ENCODE peak calls at places on chromosome 19, in nine cellular contexts. One of them, this sample, is unnamed.

GRCh38 chr19:958967-959685 is 25.0 kb upstream of the WDR18 start:
- DNase-seq in stimulated activated CD4-positive, alpha-beta T cell treated with anti-CD3 and anti-CD28 coated beads, Interleukin-1b, Interleukin-23, amount 100 ng/mL, for 24 hours: peak; percentile 36
- DNase-seq in T1000: no peak
- DNase-seq in stimulated activated CD8-positive, alpha-beta memory T cell treated with anti-CD3 and anti-CD28 coated beads, Interleukin-4, amount 100 ng/mL, for 1 hour: no peak
- DNase-seq in central memory CD8-positive, alpha-beta T cell: no peak
- DNase-seq in caudate nucleus: no peak
- DNase-seq in astrocyte: peak; percentile 57
- DNase-seq in GM13976: no peak
- DNase-seq in activated naive CD4-positive, alpha-beta T cell treated with anti-CD3 and anti-CD28 coated beads for 36 hours: peak; percentile 17
- DNase-seq in this sample: no peak

GRCh38 chr19:43778651-43779050 is 2.1 kb downstream of the KCNN4 start:
- DNase-seq in stimulated activated CD4-positive, alpha-beta T cell treated with anti-CD3 and anti-CD28 coated beads, Interleukin-1b, Interleukin-23, amount 100 ng/mL, for 24 hours: no peak
- DNase-seq in stimulated activated CD8-positive, alpha-beta memory T cell treated with anti-CD3 and anti-CD28 coated beads, Interleukin-4, amount 100 ng/mL, for 1 hour: no peak
- DNase-seq in activated naive CD4-positive, alpha-beta T cell treated with anti-CD3 and anti-CD28 coated beads for 36 hours: peak; percentile 25
- DNase-seq in T1000: no peak
- DNase-seq in central memory CD8-positive, alpha-beta T cell: no peak
- DNase-seq in GM13976: no peak
- DNase-seq in caudate nucleus: no peak
- DNase-seq in astrocyte: no peak
- DNase-seq in this sample: no peak

GRCh38 chr19:13373599-13373998 is 132.7 kb downstream of the CACNA1A start:
- DNase-seq in GM13976: no peak
- DNase-seq in central memory CD8-positive, alpha-beta T cell: no peak
- DNase-seq in stimulated activated CD8-positive, alpha-beta memory T cell treated with anti-CD3 and anti-CD28 coated beads, Interleukin-4, amount 100 ng/mL, for 1 hour: no peak
- DNase-seq in activated naive CD4-positive, alpha-beta T cell treated with anti-CD3 and anti-CD28 coated beads for 36 hours: no peak
- DNase-seq in T1000: no peak
- DNase-seq in stimulated activated CD4-positive, alpha-beta T cell treated with anti-CD3 and anti-CD28 coated beads, Interleukin-1b, Interleukin-23, amount 100 ng/mL, for 24 hours: no peak
- DNase-seq in astrocyte: no peak
- DNase-seq in caudate nucleus: no peak
- DNase-seq in this sample: no peak

GRCh38 chr19:4647676-4648644 is 8.6 kb downstream of the TNFAIP8L1 start:
- DNase-seq in GM13976: peak; percentile 60
- DNase-seq in activated naive CD4-positive, alpha-beta T cell treated with anti-CD3 and anti-CD28 coated beads for 36 hours: no peak
- DNase-seq in central memory CD8-positive, alpha-beta T cell: no peak
- DNase-seq in T1000: no peak
- DNase-seq in caudate nucleus: no peak
- DNase-seq in stimulated activated CD4-positive, alpha-beta T cell treated with anti-CD3 and anti-CD28 coated beads, Interleukin-1b, Interleukin-23, amount 100 ng/mL, for 24 hours: no peak
- DNase-seq in astrocyte: no peak
- DNase-seq in stimulated activated CD8-positive, alpha-beta memory T cell treated with anti-CD3 and anti-CD28 coated beads, Interleukin-4, amount 100 ng/mL, for 1 hour: no peak
- DNase-seq in this sample: no peak

GRCh38 chr19:16326401-16327130 is 1.9 kb downstream of the KLF2 start:
- DNase-seq in central memory CD8-positive, alpha-beta T cell: peak; percentile 61
- DNase-seq in stimulated activated CD4-positive, alpha-beta T cell treated with anti-CD3 and anti-CD28 coated beads, Interleukin-1b, Interleukin-23, amount 100 ng/mL, for 24 hours: no peak
- DNase-seq in T1000: no peak
- DNase-seq in astrocyte: no peak
- DNase-seq in stimulated activated CD8-positive, alpha-beta memory T cell treated with anti-CD3 and anti-CD28 coated beads, Interleukin-4, amount 100 ng/mL, for 1 hour: no peak
- DNase-seq in activated naive CD4-positive, alpha-beta T cell treated with anti-CD3 and anti-CD28 coated beads for 36 hours: peak; percentile 32
- DNase-seq in caudate nucleus: no peak
- DNase-seq in GM13976: peak; percentile 39
- DNase-seq in this sample: no peak

GRCh38 chr19:3575260-3575741 is 2.6 kb downstream of the HMG20B start:
- DNase-seq in stimulated activated CD8-positive, alpha-beta memory T cell treated with anti-CD3 and anti-CD28 coated beads, Interleukin-4, amount 100 ng/mL, for 1 hour: no peak
- DNase-seq in stimulated activated CD4-positive, alpha-beta T cell treated with anti-CD3 and anti-CD28 coated beads, Interleukin-1b, Interleukin-23, amount 100 ng/mL, for 24 hours: no peak
- DNase-seq in central memory CD8-positive, alpha-beta T cell: no peak
- DNase-seq in astrocyte: no peak
- DNase-seq in T1000: no peak
- DNase-seq in GM13976: no peak
- DNase-seq in activated naive CD4-positive, alpha-beta T cell treated with anti-CD3 and anti-CD28 coated beads for 36 hours: peak; percentile 43
- DNase-seq in caudate nucleus: no peak
- DNase-seq in this sample: no peak

GRCh38 chr19:5025027-5025426 is 56.1 kb downstream of the KDM4B start:
- DNase-seq in activated naive CD4-positive, alpha-beta T cell treated with anti-CD3 and anti-CD28 coated beads for 36 hours: no peak
- DNase-seq in caudate nucleus: no peak
- DNase-seq in stimulated activated CD4-positive, alpha-beta T cell treated with anti-CD3 and anti-CD28 coated beads, Interleukin-1b, Interleukin-23, amount 100 ng/mL, for 24 hours: no peak
- DNase-seq in GM13976: no peak
- DNase-seq in stimulated activated CD8-positive, alpha-beta memory T cell treated with anti-CD3 and anti-CD28 coated beads, Interleukin-4, amount 100 ng/mL, for 1 hour: no peak
- DNase-seq in T1000: no peak
- DNase-seq in central memory CD8-positive, alpha-beta T cell: no peak
- DNase-seq in astrocyte: no peak
- DNase-seq in this sample: no peak

GRCh38 chr19:16462757-16463250 is 9.0 kb downstream of the EPS15L1 start:
- DNase-seq in stimulated activated CD8-positive, alpha-beta memory T cell treated with anti-CD3 and anti-CD28 coated beads, Interleukin-4, amount 100 ng/mL, for 1 hour: no peak
- DNase-seq in stimulated activated CD4-positive, alpha-beta T cell treated with anti-CD3 and anti-CD28 coated beads, Interleukin-1b, Interleukin-23, amount 100 ng/mL, for 24 hours: no peak
- DNase-seq in GM13976: no peak
- DNase-seq in activated naive CD4-positive, alpha-beta T cell treated with anti-CD3 and anti-CD28 coated beads for 36 hours: no peak
- DNase-seq in caudate nucleus: no peak
- DNase-seq in central memory CD8-positive, alpha-beta T cell: no peak
- DNase-seq in T1000: no peak
- DNase-seq in astrocyte: peak; percentile 18
- DNase-seq in this sample: peak; percentile 17

GRCh38 chr19:53900191-53900860 is 8.8 kb upstream of the CACNG7 start:
- DNase-seq in astrocyte: no peak
- DNase-seq in GM13976: no peak
- DNase-seq in T1000: no peak
- DNase-seq in activated naive CD4-positive, alpha-beta T cell treated with anti-CD3 and anti-CD28 coated beads for 36 hours: no peak
- DNase-seq in caudate nucleus: no peak
- DNase-seq in stimulated activated CD8-positive, alpha-beta memory T cell treated with anti-CD3 and anti-CD28 coated beads, Interleukin-4, amount 100 ng/mL, for 1 hour: no peak
- DNase-seq in stimulated activated CD4-positive, alpha-beta T cell treated with anti-CD3 and anti-CD28 coated beads, Interleukin-1b, Interleukin-23, amount 100 ng/mL, for 24 hours: no peak
- DNase-seq in central memory CD8-positive, alpha-beta T cell: no peak
- DNase-seq in this sample: no peak

GRCh38 chr19:54465367-54466109 is 2.0 kb upstream of the LENG9 start:
- DNase-seq in activated naive CD4-positive, alpha-beta T cell treated with anti-CD3 and anti-CD28 coated beads for 36 hours: no peak
- DNase-seq in central memory CD8-positive, alpha-beta T cell: no peak
- DNase-seq in T1000: no peak
- DNase-seq in caudate nucleus: no peak
- DNase-seq in GM13976: no peak
- DNase-seq in stimulated activated CD4-positive, alpha-beta T cell treated with anti-CD3 and anti-CD28 coated beads, Interleukin-1b, Interleukin-23, amount 100 ng/mL, for 24 hours: no peak
- DNase-seq in stimulated activated CD8-positive, alpha-beta memory T cell treated with anti-CD3 and anti-CD28 coated beads, Interleukin-4, amount 100 ng/mL, for 1 hour: no peak
- DNase-seq in astrocyte: no peak
- DNase-seq in this sample: no peak

GRCh38 chr19:10694706-10695105 is 6.5 kb upstream of the QTRT1 start:
- DNase-seq in T1000: no peak
- DNase-seq in activated naive CD4-positive, alpha-beta T cell treated with anti-CD3 and anti-CD28 coated beads for 36 hours: no peak
- DNase-seq in astrocyte: no peak
- DNase-seq in GM13976: no peak
- DNase-seq in central memory CD8-positive, alpha-beta T cell: no peak
- DNase-seq in caudate nucleus: no peak
- DNase-seq in stimulated activated CD4-positive, alpha-beta T cell treated with anti-CD3 and anti-CD28 coated beads, Interleukin-1b, Interleukin-23, amount 100 ng/mL, for 24 hours: no peak
- DNase-seq in stimulated activated CD8-positive, alpha-beta memory T cell treated with anti-CD3 and anti-CD28 coated beads, Interleukin-4, amount 100 ng/mL, for 1 hour: no peak
- DNase-seq in this sample: no peak

GRCh38 chr19:40808021-40808325 is 9.0 kb downstream of the EGLN2 start:
- DNase-seq in astrocyte: no peak
- DNase-seq in stimulated activated CD8-positive, alpha-beta memory T cell treated with anti-CD3 and anti-CD28 coated beads, Interleukin-4, amount 100 ng/mL, for 1 hour: no peak
- DNase-seq in GM13976: no peak
- DNase-seq in T1000: no peak
- DNase-seq in stimulated activated CD4-positive, alpha-beta T cell treated with anti-CD3 and anti-CD28 coated beads, Interleukin-1b, Interleukin-23, amount 100 ng/mL, for 24 hours: no peak
- DNase-seq in central memory CD8-positive, alpha-beta T cell: no peak
- DNase-seq in activated naive CD4-positive, alpha-beta T cell treated with anti-CD3 and anti-CD28 coated beads for 36 hours: no peak
- DNase-seq in caudate nucleus: no peak
- DNase-seq in this sample: no peak

GRCh38 chr19:48466571-48467325 is 2.4 kb upstream of the CYTH2 start:
- DNase-seq in central memory CD8-positive, alpha-beta T cell: no peak
- DNase-seq in astrocyte: peak; percentile 66
- DNase-seq in stimulated activated CD8-positive, alpha-beta memory T cell treated with anti-CD3 and anti-CD28 coated beads, Interleukin-4, amount 100 ng/mL, for 1 hour: no peak
- DNase-seq in caudate nucleus: no peak
- DNase-seq in stimulated activated CD4-positive, alpha-beta T cell treated with anti-CD3 and anti-CD28 coated beads, Interleukin-1b, Interleukin-23, amount 100 ng/mL, for 24 hours: no peak
- DNase-seq in activated naive CD4-positive, alpha-beta T cell treated with anti-CD3 and anti-CD28 coated beads for 36 hours: no peak
- DNase-seq in T1000: no peak
- DNase-seq in GM13976: no peak
- DNase-seq in this sample: no peak

This sample was measured in Panc1.